ENCODE peak calls at places on chromosomes 12 and 14, in nine cellular contexts. W is left ventricle myocardium inferior; O is CD8-positive, alpha-beta T cell; H is PC-3; L is neural progenitor cell; P is lower leg skin; Q is AG09309; V is gastrocnemius medialis; S is HFF-Myc. Y is an unnamed sample.

GRCh38 chr12:109524466-109525278 is 47.2 kb downstream of the UBE3B start:
- DNase-seq in W (no peak), O (no peak), H (no peak), L (peak; percentile 93), P (no peak), Q (no peak), V (no peak), S (no peak), Y (no peak)

GRCh38 chr14:88995437-88996198 is 171.2 kb downstream of the TTC8 start:
- DNase-seq in W (no peak), O (no peak), H (peak; percentile 84), L (no peak), P (no peak), Q (peak; percentile 94), V (no peak), S (peak; percentile 31), Y (peak; percentile 65)

GRCh38 chr12:55940065-55940732 is 9.2 kb downstream of the DGKA start:
- DNase-seq in W (peak; percentile 81), O (peak; percentile 90), H (peak; percentile 91), L (peak; percentile 90), P (peak; percentile 85), Q (peak; percentile 38), V (peak; percentile 66), S (no peak), Y (peak; percentile 91)

GRCh38 chr12:108495054-108495453 is 20.0 kb upstream of the FICD start:
- DNase-seq in W (no peak), O (no peak), H (peak; percentile 82), L (peak; percentile 66), P (no peak), Q (no peak), V (no peak), S (no peak), Y (peak; percentile 74)

GRCh38 chr14:49173765-49174373 is 412.3 kb downstream of the RPS29 start:
- DNase-seq in W (no peak), O (no peak), H (peak; percentile 88), L (peak; percentile 87), P (peak; percentile 28), Q (peak; percentile 10), V (no peak), S (peak; percentile 27), Y (peak; percentile 70)

GRCh38 chr12:51672334-51672733 is 81.3 kb downstream of the SCN8A start:
- DNase-seq in W (no peak), O (no peak), H (no peak), L (no peak), P (no peak), Q (no peak), V (no peak), S (no peak), Y (no peak)

GRCh38 chr12:75389706-75390105 is 1.2 kb upstream of the GLIPR1L2 start:
- DNase-seq in W (no peak), O (no peak), H (no peak), L (no peak), P (no peak), Q (no peak), V (no peak), S (no peak), Y (no peak)

GRCh38 chr12:64193045-64193444 is 29.1 kb downstream of the KICS2 start:
- DNase-seq in W (no peak), O (no peak), H (no peak), L (no peak), P (no peak), Q (no peak), V (no peak), S (no peak), Y (no peak)

GRCh38 chr12:120402217-120402616 is 33.3 kb upstream of the MSI1 start:
- DNase-seq in W (no peak), O (no peak), H (no peak), L (peak; percentile 59), P (no peak), Q (no peak), V (no peak), S (no peak), Y (peak; percentile 11)

GRCh38 chr12:75438052-75438754 is 42.4 kb upstream of the GLIPR1 start:
- DNase-seq in W (no peak), O (no peak), H (no peak), L (no peak), P (no peak), Q (no peak), V (no peak), S (no peak), Y (peak; percentile 42)

GRCh38 chr12:120874547-120875245 is 29.5 kb downstream of the SPPL3 start:
- DNase-seq in W (no peak), O (no peak), H (no peak), L (no peak), P (no peak), Q (no peak), V (no peak), S (no peak), Y (no peak)

GRCh38 chr12:99658950-99659349 is 11.4 kb downstream of the GARIN6 start:
- DNase-seq in W (no peak), O (no peak), H (peak; percentile 33), L (no peak), P (no peak), Q (no peak), V (no peak), S (no peak), Y (peak; percentile 6)
- TF ChIP-seq CTCF in W (no peak), O (no peak), H (peak; percentile 70), L (peak; percentile 46), P (no peak), Q (peak; percentile 32), V (no peak), S (no peak), Y (no peak)

DNA sequence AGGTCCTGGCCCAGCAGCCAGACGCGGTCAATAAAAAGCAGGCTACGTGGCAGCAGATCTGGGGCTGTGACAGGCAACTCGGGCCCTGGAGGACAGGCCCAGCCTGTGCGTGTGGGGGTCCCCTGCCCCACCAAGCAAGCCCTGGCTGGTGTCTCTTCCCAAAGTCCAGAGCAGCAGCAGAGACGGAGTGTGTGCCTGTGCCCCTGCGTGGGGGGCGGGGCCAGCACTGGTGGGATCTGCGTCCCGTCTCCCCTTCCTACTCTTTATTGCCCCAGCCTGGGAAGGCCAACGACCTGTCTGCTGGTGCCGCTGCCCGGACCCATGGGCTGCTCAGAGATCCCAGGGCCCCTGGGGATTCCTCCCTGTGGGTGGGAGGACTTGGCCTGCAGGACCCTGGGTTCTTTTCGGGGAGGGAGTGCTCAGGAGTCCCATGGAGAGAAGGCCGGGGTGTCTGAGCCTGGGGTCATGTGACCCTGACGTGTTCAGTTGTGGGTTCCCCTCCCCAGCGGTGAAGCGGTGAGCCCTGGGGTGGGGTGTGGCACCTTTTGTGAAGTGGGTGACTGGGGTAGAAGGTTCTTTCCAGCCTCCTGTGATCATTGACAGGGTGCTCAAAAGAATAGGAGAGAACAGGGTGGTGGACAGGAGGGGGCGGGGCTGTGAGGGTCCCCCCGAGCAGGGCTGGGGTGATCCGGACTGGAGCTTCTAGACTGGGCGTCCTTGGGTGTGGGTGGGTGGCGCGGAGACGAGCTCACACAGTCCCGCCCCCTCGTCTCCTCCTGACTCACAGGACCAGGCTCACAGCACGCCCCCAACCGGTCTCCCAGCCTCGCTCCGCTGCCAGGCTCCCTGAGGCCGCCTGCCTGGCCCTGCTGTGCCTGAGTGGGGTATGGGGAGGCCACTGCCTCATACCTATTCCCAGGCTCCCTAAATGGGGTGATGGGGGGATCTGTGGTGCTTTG is 22.4 kb downstream of the ASPG start:
- DNase-seq in W (peak; percentile 10), O (no peak), H (peak; percentile 57), L (no peak), P (no peak), Q (no peak), V (no peak), S (no peak), Y (no peak)
- H3K4me3 ChIP-seq in W (no peak overlapping the region), O (no peak overlapping the region), H (peak overlapping the region; percentile 13), L (no peak overlapping the region), P (no peak overlapping the region), Q (no peak overlapping the region), V (no peak overlapping the region), S (no peak overlapping the region), Y (no peak overlapping the region)

GRCh38 chr14:39988939-39989338 is 556.7 kb upstream of the FBXO33 start:
- DNase-seq in W (no peak), O (no peak), H (peak; percentile 78), L (peak; percentile 61), P (no peak), Q (peak; percentile 2), V (no peak), S (no peak), Y (peak; percentile 43)
- TF ChIP-seq CTCF in W (peak; percentile 29), O (no peak), H (peak; percentile 93), L (peak; percentile 74), P (no peak), Q (no peak), V (no peak), S (no peak), Y (peak; percentile 25)

GRCh38 chr12:57455374-57456144 is 452 bp downstream of the INHBE start:
- DNase-seq in W (no peak), O (no peak), H (no peak), L (no peak), P (no peak), Q (no peak), V (no peak), S (no peak), Y (no peak)

GRCh38 chr12:57454213-57454565 is 918 bp upstream of the INHBE start:
- DNase-seq in W (no peak), O (no peak), H (no peak), L (no peak), P (no peak), Q (no peak), V (no peak), S (no peak), Y (no peak)

GRCh38 chr12:57452937-57453509 is 2.1 kb upstream of the INHBE start:
- DNase-seq in W (peak; percentile 80), O (no peak), H (peak; percentile 86), L (peak; percentile 89), P (peak; percentile 55), Q (peak; percentile 45), V (peak; percentile 65), S (no peak), Y (peak; percentile 88)

GRCh38 chr12:57456145-57456700 is 1.1 kb downstream of the INHBE start:
- DNase-seq in W (no peak), O (peak; percentile 70), H (peak; percentile 60), L (peak; percentile 84), P (no peak), Q (no peak), V (no peak), S (no peak), Y (peak; percentile 56)

GRCh38 chr12:57454566-57455373 is at the start of gene INHBE:
- DNase-seq in W (no peak), O (no peak), H (no peak), L (peak; percentile 86), P (no peak), Q (peak; percentile 86), V (no peak), S (no peak), Y (peak; percentile 97)
- H3K4me3 ChIP-seq in W (no peak within 1 kb of the TSS), O (no peak within 1 kb of the TSS), H (no peak within 1 kb of the TSS), L (no peak within 1 kb of the TSS), P (no peak within 1 kb of the TSS), Q (peak within 1 kb of the TSS; percentile 17), V (peak within 1 kb of the TSS; percentile 14), S (no peak within 1 kb of the TSS), Y (peak within 1 kb of the TSS; percentile 27)